ENCODE peak calls at places on chromosomes 12 and 14, in seven cellular contexts. R is T follicular helper cell, K is lung, V is nephron progenitor cell, W is GM23338, T is NCI-H1105 treated with DMSO at 0.1 percent for 48 hours, B is endothelial cell. O is an unnamed sample.

GRCh38 chr12:54596526-54596946 is 8.1 kb upstream of the PPP1R1A start:
- DNase-seq in R (peak), K (peak), V (peak), W (peak), T (peak), B (peak), O (peak)

GRCh38 chr12:68944296-68945076 is 11.5 kb upstream of the CPM start:
- DNase-seq in R (no peak), K (no peak), V (no peak), W (no peak), T (no peak), B (no peak), O (no peak)

GRCh38 chr14:68397371-68397779 is 395.5 kb downstream of the ZFP36L1 start:
- DNase-seq in R (no peak), K (peak), V (no peak), W (no peak), T (no peak), B (no peak), O (no peak)

GRCh38 chr12:104220931-104221330 is 5.4 kb downstream of the TXNRD1 start:
- DNase-seq in R (no peak), K (no peak), V (no peak), W (no peak), T (no peak), B (no peak), O (no peak)

GRCh38 chr12:8742501-8742900 is 44.7 kb downstream of the RIMKLB start:
- DNase-seq in R (no peak), K (no peak), V (no peak), W (no peak), T (no peak), B (no peak), O (no peak)

GRCh38 chr12:116717466-116718457 is 20.1 kb downstream of the SPRING1 start:
- DNase-seq in R (no peak), K (no peak), V (peak), W (no peak), T (no peak), B (no peak), O (no peak)

GRCh38 chr12:19236656-19237055 is 107.1 kb downstream of the PLEKHA5 start:
- DNase-seq in R (no peak), K (no peak), V (no peak), W (no peak), T (no peak), B (no peak), O (no peak)

GRCh38 chr12:25119020-25119419 is 75.9 kb downstream of the DNAI7 start:
- DNase-seq in R (no peak), K (no peak), V (no peak), W (peak), T (no peak), B (no peak), O (no peak)

GRCh38 chr12:57882575-57882974 is 36.0 kb upstream of the CTDSP2 start:
- DNase-seq in R (no peak), K (no peak), V (no peak), W (no peak), T (no peak), B (no peak), O (no peak)

GRCh38 chr12:124413401-124413800 is 118.5 kb downstream of the RFLNA start:
- DNase-seq in R (no peak), K (no peak), V (no peak), W (no peak), T (no peak), B (no peak), O (no peak)

GRCh38 chr12:81253360-81253759 is 175.5 kb downstream of the ACSS3 start:
- DNase-seq in R (no peak), K (no peak), V (no peak), W (no peak), T (no peak), B (no peak), O (no peak)

GRCh38 chr12:49328816-49329215 is 5.8 kb downstream of the TROAP start:
- DNase-seq in R (no peak), K (no peak), V (no peak), W (no peak), T (no peak), B (no peak), O (peak)

GRCh38 chr12:27179399-27180214 is 64.5 kb upstream of the STK38L start:
- DNase-seq in R (no peak), K (no peak), V (no peak), W (no peak), T (no peak), B (no peak), O (no peak)

GRCh38 chr12:94202245-94203180 is 54.1 kb downstream of the PLXNC1 start:
- DNase-seq in R (no peak), K (no peak), V (no peak), W (no peak), T (peak), B (no peak), O (no peak)

GRCh38 chr12:104974626-104975290 is 11.4 kb upstream of the NOPCHAP1 start:
- DNase-seq in R (no peak), K (no peak), V (no peak), W (no peak), T (no peak), B (no peak), O (no peak)

GRCh38 chr14:68165274-68165843 is 345.8 kb downstream of the RAD51B start:
- DNase-seq in R (no peak), K (no peak), V (no peak), W (no peak), T (no peak), B (no peak), O (no peak)

GRCh38 chr14:104968153-104968527 is 10.0 kb downstream of the AHNAK2 start:
- DNase-seq in R (no peak), K (peak), V (peak), W (peak), T (no peak), B (peak), O (peak)

GRCh38 chr12:91804533-91804932 is 341.1 kb downstream of the BTG1 start:
- DNase-seq in R (no peak), K (no peak), V (no peak), W (no peak), T (no peak), B (no peak), O (no peak)

GRCh38 chr12:89782807-89783206 is 74.2 kb upstream of the ATP2B1 start:
- DNase-seq in R (no peak), K (no peak), V (no peak), W (no peak), T (no peak), B (no peak), O (no peak)

GRCh38 chr12:108773798-108774788 is 42.8 kb upstream of the CORO1C start:
- DNase-seq in R (no peak), K (peak), V (peak), W (peak), T (peak), B (peak), O (peak)

GRCh38 chr14:70658899-70659298 is 17.2 kb downstream of the TTC9 start:
- DNase-seq in R (no peak), K (no peak), V (no peak), W (no peak), T (no peak), B (no peak), O (no peak)

GRCh38 chr12:78086553-78087362 is 256.1 kb downstream of the NAV3 start:
- DNase-seq in R (no peak), K (no peak), V (no peak), W (no peak), T (no peak), B (no peak), O (no peak)

GRCh38 chr12:123984903-123985302 is 11.9 kb downstream of the ZNF664 start:
- DNase-seq in R (no peak), K (no peak), V (no peak), W (no peak), T (no peak), B (no peak), O (no peak)

GRCh38 chr14:46250113-46250703 is 401.4 kb downstream of the RPL10L start:
- DNase-seq in R (no peak), K (no peak), V (no peak), W (peak), T (peak), B (peak), O (no peak)

GRCh38 chr12:13173537-13173936 is 23.0 kb upstream of the EMP1 start:
- DNase-seq in R (no peak), K (peak), V (no peak), W (no peak), T (no peak), B (no peak), O (peak)

GRCh38 chr14:95359974-95360826 is 40.5 kb upstream of the CLMN start:
- DNase-seq in R (no peak), K (no peak), V (peak), W (peak), T (no peak), B (no peak), O (peak)

GRCh38 chr12:42960087-42960527 is 370.6 kb upstream of the PRICKLE1 start:
- DNase-seq in R (no peak), K (no peak), V (no peak), W (no peak), T (peak), B (no peak), O (no peak)

GRCh38 chr14:61252354-61253063 is 28.6 kb downstream of the TMEM30B start:
- DNase-seq in R (peak), K (peak), V (peak), W (peak), T (peak), B (peak), O (peak)

GRCh38 chr14:64040044-64040443 is 187.2 kb downstream of the SYNE2 start:
- DNase-seq in R (no peak), K (no peak), V (no peak), W (peak), T (no peak), B (no peak), O (no peak)

GRCh38 chr12:25480145-25480544 is 72.9 kb downstream of the LMNTD1 start:
- DNase-seq in R (no peak), K (no peak), V (no peak), W (no peak), T (no peak), B (no peak), O (no peak)

GRCh38 chr12:79063258-79063657 is 198.7 kb downstream of the SYT1 start:
- DNase-seq in R (no peak), K (no peak), V (no peak), W (peak), T (no peak), B (no peak), O (no peak)

GRCh38 chr14:105414456-105415371 is 4.9 kb upstream of the MTA1 start:
- DNase-seq in R (peak), K (peak), V (peak), W (peak), T (peak), B (peak), O (peak)

GRCh38 chr12:25698782-25699181 is 145.7 kb upstream of the LMNTD1 start:
- DNase-seq in R (no peak), K (no peak), V (no peak), W (no peak), T (no peak), B (no peak), O (no peak)

GRCh38 chr14:71262466-71262865 is 355.2 kb downstream of the PCNX1 start:
- DNase-seq in R (no peak), K (no peak), V (no peak), W (no peak), T (no peak), B (no peak), O (no peak)

GRCh38 chr12:104863549-104863948 is 94.5 kb downstream of the SLC41A2 start:
- DNase-seq in R (no peak), K (no peak), V (no peak), W (no peak), T (no peak), B (no peak), O (no peak)

GRCh38 chr14:34029921-34030334 is 79.1 kb upstream of the EGLN3 start:
- DNase-seq in R (no peak), K (peak), V (peak), W (peak), T (no peak), B (no peak), O (peak)

GRCh38 chr14:50045039-50045711 is 71.2 kb downstream of the VCPKMT start:
- DNase-seq in R (peak), K (peak), V (no peak), W (no peak), T (no peak), B (no peak), O (peak)